ENCODE peak calls at places on chromosomes 1 and 21, in five cellular contexts. T is WTC11, F is NCI-H345, D is AG04450, J is NCI-H1417. Y is an unnamed sample.

GRCh38 chr1:160646711-160647328 is at the start of gene SLAMF1:
- DNase-seq in J (no peak), F (no peak), T (no peak), D (no peak), Y (peak)

GRCh38 chr1:16440480-16441311 is at the start of gene NECAP2:
- DNase-seq in D (peak), F (peak), J (peak), T (peak), Y (peak)

GRCh38 chr1:235648954-235649721 is 446 bp downstream of the GNG4 start:
- DNase-seq in T (peak), D (no peak), F (peak), J (peak), Y (no peak)

GRCh38 chr1:201562659-201563405 is 23.9 kb downstream of the NAV1 start:
- DNase-seq in D (peak), T (no peak), J (no peak), F (no peak), Y (no peak)

GRCh38 chr1:218499021-218499691 is 154.0 kb downstream of the TGFB2 start:
- DNase-seq in J (no peak), T (no peak), F (no peak), D (no peak), Y (no peak)

GRCh38 chr1:186628910-186629309 is 51.3 kb downstream of the PTGS2 start:
- DNase-seq in T (no peak), F (no peak), J (no peak), D (no peak), Y (no peak)

GRCh38 chr1:38101037-38101782 is 54.6 kb upstream of the POU3F1 start:
- DNase-seq in J (no peak), D (no peak), T (no peak), F (no peak), Y (no peak)

GRCh38 chr21:45152265-45152746 is 77.9 kb downstream of the ADARB1 start:
- DNase-seq in J (no peak), D (no peak), F (no peak), T (peak), Y (peak)

GRCh38 chr1:206971029-206971655 is 882 bp upstream of the FCAMR start:
- DNase-seq in J (no peak), D (no peak), F (no peak), T (no peak), Y (no peak)

GRCh38 chr1:6351480-6352137 is 42.0 kb downstream of the ACOT7 start:
- DNase-seq in J (peak), D (no peak), F (peak), T (no peak), Y (no peak)